ENCODE peak calls at places on chromosome 4, in six cellular contexts. G is lower leg skin, V is Peyer's patch, H is adrenal gland, D is ovary, W is upper lobe of left lung. J is an unnamed sample.

GRCh38 chr4:31737419-31737818 is 1017.2 kb downstream of the PCDH7 start:
- DNase-seq in G (no peak), V (no peak), H (no peak), D (no peak), W (no peak), J (no peak)

GRCh38 chr4:157217708-157218107 is 2.8 kb upstream of the GRIA2 start:
- DNase-seq in G (no peak), V (no peak), H (no peak), D (no peak), W (no peak), J (no peak)

GRCh38 chr4:2535386-2536192 is 858 bp upstream of the FAM193A start:
- DNase-seq in G (peak; percentile 27), V (peak; percentile 67), H (peak; percentile 86), D (peak; percentile 81), W (peak; percentile 55), J (peak; percentile 14)

GRCh38 chr4:33998204-33998603 is 2246.1 kb downstream of the ARAP2 start:
- DNase-seq in G (no peak), V (no peak), H (no peak), D (no peak), W (no peak), J (no peak)

GRCh38 chr4:123616970-123617392 is 220.4 kb downstream of the SPRY1 start:
- DNase-seq in G (peak; percentile 51), V (no peak), H (peak; percentile 60), D (no peak), W (peak; percentile 69), J (peak; percentile 27)

GRCh38 chr4:149801416-149801815 is 14.2 kb downstream of the IQCM start:
- DNase-seq in G (no peak), V (no peak), H (no peak), D (no peak), W (no peak), J (no peak)

GRCh38 chr4:169803417-169803816 is 45.7 kb upstream of the HPF1 start:
- DNase-seq in G (no peak), V (no peak), H (no peak), D (no peak), W (no peak), J (no peak)

GRCh38 chr4:165343353-165344191 is 16.1 kb downstream of the MSMO1 start:
- DNase-seq in G (no peak), V (no peak), H (no peak), D (no peak), W (no peak), J (peak; percentile 12)

GRCh38 chr4:95547708-95548471 is 883 bp downstream of the UNC5C start:
- DNase-seq in G (no peak), V (peak; percentile 51), H (peak; percentile 52), D (peak; percentile 18), W (no peak), J (peak; percentile 62)

GRCh38 chr4:100081511-100081910 is 108.8 kb downstream of the DDIT4L start:
- DNase-seq in G (no peak), V (no peak), H (no peak), D (no peak), W (no peak), J (no peak)

GRCh38 chr4:95092762-95093161 is 335.0 kb downstream of the BMPR1B start:
- DNase-seq in G (no peak), V (no peak), H (no peak), D (no peak), W (no peak), J (no peak)

GRCh38 chr4:139171878-139172691 is 4.9 kb downstream of the ELF2 start:
- DNase-seq in G (no peak), V (no peak), H (no peak), D (no peak), W (no peak), J (no peak)

GRCh38 chr4:1421650-1422049 is 15.4 kb upstream of the NKX1-1 start:
- DNase-seq in G (no peak), V (no peak), H (no peak), D (no peak), W (no peak), J (no peak)

GRCh38 chr4:154634058-154634457 is 21.6 kb upstream of the FGG start:
- DNase-seq in G (no peak), V (no peak), H (no peak), D (no peak), W (no peak), J (no peak)

GRCh38 chr4:137417676-137418075 is 114.6 kb downstream of the PCDH18 start:
- DNase-seq in G (no peak), V (no peak), H (no peak), D (no peak), W (no peak), J (no peak)

GRCh38 chr4:74471228-74471627 is 26.3 kb downstream of the AREG start:
- DNase-seq in G (no peak), V (no peak), H (no peak), D (no peak), W (no peak), J (no peak)

GRCh38 chr4:186191266-186192067 is at the start of gene CYP4V2:
- DNase-seq in G (peak; percentile 60), V (peak; percentile 93), H (peak; percentile 85), D (peak; percentile 83), W (peak; percentile 83), J (peak; percentile 76)
- TF ChIP-seq POLR2A in G (no peak), V (peak; percentile 78), H (peak; percentile 17), D (peak; percentile 57), W (no peak), J (peak; percentile 61)

GRCh38 chr4:145885666-145886065 is 53.0 kb downstream of the ZNF827 start:
- DNase-seq in G (no peak), V (no peak), H (no peak), D (no peak), W (no peak), J (no peak)

GRCh38 chr4:145884775-145885174 is 53.8 kb downstream of the ZNF827 start:
- DNase-seq in G (no peak), V (no peak), H (no peak), D (no peak), W (no peak), J (no peak)

GRCh38 chr4:145888393-145888792 is 50.2 kb downstream of the ZNF827 start:
- DNase-seq in G (no peak), V (no peak), H (no peak), D (no peak), W (no peak), J (no peak)

GRCh38 chr4:145886871-145887240 is 51.8 kb downstream of the ZNF827 start:
- DNase-seq in G (no peak), V (no peak), H (peak; percentile 20), D (no peak), W (no peak), J (no peak)

DNA sequence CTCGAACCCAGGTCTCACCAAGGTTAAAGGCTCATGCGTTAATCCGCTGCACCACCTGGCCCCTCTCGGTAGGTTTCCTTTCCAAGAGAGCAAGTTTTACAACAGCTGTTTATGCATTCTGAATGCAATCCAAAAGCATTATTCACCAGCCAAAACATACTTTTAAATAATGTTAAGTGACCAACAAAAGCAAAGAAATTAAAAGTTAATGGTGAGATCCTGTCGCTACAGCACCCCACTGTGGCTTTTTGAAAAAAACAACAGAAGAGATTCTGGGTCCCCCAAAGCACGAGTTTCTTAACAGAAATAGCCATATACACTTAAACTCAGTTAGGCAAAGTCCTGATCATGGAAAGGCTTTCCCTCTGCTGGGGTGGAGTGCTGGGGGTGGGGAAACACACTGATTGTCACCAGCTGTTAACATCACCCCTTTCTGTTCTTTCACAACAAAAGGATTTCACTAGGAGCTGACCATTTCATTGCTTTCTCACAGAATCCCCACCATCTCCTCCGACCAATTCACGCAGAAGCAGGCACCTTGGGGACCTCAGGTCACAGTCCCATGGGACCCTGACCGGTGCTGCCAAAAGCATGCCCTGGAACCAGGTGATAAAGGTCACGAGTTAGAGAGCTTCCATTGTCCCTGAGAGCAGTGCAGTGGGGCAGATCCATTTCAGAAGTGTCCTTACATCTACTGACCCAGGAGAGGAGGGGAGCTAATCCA is 51.2 kb downstream of the ZNF827 start:
- DNase-seq in G (no peak), V (no peak), H (peak; percentile 48), D (peak; percentile 49), W (no peak), J (no peak)
- TF ChIP-seq CTCF in G (no peak), V (no peak), H (peak; percentile 12), D (no peak), W (no peak), J (no peak)

DNA sequence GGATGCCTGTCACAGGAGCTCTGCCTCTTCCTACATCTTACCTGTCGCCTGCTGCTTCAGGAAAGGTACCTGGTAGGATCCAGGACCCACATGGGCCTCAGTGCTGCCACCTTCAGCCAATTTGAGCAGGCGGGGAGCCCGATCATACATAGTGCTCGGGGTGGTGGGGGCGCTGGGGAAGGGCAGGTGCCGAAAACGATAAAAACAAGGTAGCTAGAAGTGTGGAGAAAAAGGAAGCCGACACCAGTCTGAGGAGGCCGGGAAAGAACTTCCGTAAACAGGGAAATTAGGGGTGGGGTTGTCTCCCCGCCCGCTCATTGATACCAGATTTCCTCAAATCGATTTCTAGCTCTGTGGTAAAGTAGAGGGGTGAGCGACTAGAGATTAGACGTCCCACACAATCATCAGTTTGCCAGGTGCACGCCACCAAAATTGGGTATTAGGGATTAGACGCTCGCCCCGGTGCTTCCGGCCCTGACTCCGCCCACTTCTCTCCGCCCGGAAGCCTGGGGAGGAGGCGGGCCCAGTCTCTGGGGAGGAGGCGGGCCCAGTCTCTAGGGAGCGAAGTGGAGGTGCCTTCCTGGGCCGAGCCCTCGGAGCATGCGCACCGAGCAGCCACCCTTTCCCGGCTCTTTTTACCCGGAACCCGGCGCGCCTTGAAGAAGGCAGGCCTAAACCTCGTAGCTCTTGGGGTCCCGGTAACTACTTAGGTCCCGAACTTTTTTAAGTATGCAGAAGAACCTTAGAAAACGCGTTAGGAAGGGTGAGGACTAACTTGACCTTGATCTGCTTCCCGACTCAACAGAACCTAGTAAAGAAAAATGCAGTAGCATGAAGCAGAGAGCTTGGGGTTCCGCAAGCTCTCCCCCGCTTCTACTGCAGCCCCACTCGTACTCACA is at the start of gene STPG2:
- DNase-seq in G (peak; percentile 85), V (peak; percentile 94), H (peak; percentile 95), D (peak; percentile 92), W (peak; percentile 96), J (peak; percentile 96)
- TF ChIP-seq POLR2A in G (no peak), V (peak; percentile 49), H (no peak), D (peak; percentile 53), W (peak; percentile 52), J (peak; percentile 29)

DNA sequence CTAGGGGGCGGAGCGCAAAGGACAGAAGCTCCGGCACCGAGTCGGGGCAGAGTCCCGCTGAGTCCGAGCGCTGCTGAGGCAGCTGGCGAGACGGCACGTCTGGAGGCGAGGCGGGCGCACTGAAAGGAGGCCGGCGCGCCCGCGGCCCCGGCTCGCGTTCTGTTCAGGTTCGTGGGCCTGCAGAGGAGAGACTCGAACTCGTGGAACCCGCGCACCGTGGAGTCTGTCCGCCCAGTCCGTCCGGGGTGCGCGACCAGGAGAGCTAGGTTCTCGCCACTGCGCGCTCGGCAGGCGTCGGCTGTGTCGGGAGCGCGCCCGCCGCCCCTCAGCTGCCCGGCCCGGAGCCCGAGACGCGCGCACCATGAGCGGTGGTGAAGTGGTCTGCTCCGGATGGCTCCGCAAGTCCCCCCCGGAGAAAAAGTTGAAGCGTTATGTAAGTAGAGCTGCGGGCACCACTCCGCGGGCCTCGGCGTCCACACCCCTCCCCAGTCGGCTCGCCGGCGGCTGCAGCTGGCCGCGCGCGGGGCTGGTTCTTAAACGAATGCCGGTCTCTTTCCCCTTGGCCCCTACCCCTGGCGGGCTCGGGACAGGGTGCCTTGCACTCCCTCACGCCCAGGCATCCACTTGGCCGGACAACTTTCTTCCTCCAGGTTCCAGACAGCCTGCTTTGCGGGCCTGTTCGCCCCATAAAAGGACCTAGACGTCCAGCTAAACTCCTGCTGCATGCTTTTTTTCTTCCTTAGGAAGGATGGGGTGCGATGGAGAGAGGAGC is at the start of gene GAB1:
- DNase-seq in G (peak; percentile 59), V (peak; percentile 86), H (no peak), D (peak; percentile 72), W (peak; percentile 83), J (peak; percentile 78)
- TF ChIP-seq CTCF in G (no peak), V (peak; percentile 26), H (no peak), D (no peak), W (peak; percentile 35), J (no peak)